ENCODE peak calls at places on chromosomes 11 and 22, in six cellular contexts. G is PC-3, R is GM23338, H is OCI-LY7, U is hepatocyte, W is MM.1S. Y is an unnamed sample.
A peak's percentile ranks its signal among the peaks of the same experiment; 100 is the strongest.

GRCh38 chr11:119888119-119888518 is 159.1 kb upstream of the NECTIN1 start:
- DNase-seq in G (no peak), R (no peak), H (no peak), U (no peak), W (no peak), Y (no peak)

GRCh38 chr11:127943763-127944162 is 643.6 kb downstream of the ETS1 start:
- DNase-seq in G (peak; percentile 40), R (no peak), H (no peak), U (no peak), W (no peak), Y (peak; percentile 49)

GRCh38 chr11:7672960-7673723 is at the start of gene CYB5R2:
- DNase-seq in G (no peak), R (peak; percentile 80), H (no peak), U (peak; percentile 86), W (no peak), Y (peak; percentile 78)

GRCh38 chr11:13962562-13963168 is at the start of gene SPON1:
- DNase-seq in G (no peak), R (peak; percentile 87), H (no peak), U (peak; percentile 84), W (no peak), Y (peak; percentile 53)

GRCh38 chr22:41517172-41518047 is 26.9 kb downstream of the POLR3H start:
- DNase-seq in G (peak; percentile 70), R (peak; percentile 83), H (no peak), U (peak; percentile 77), W (no peak), Y (peak; percentile 72)

GRCh38 chr11:115678942-115679341 is 174.7 kb upstream of the CADM1 start:
- DNase-seq in G (no peak), R (peak; percentile 79), H (no peak), U (peak; percentile 39), W (no peak), Y (no peak)

GRCh38 chr11:72709478-72710238 is 35.4 kb upstream of the PDE2A start:
- DNase-seq in G (no peak), R (no peak), H (no peak), U (no peak), W (no peak), Y (no peak)

GRCh38 chr11:400241-400729 is 6.3 kb downstream of the PKP3 start:
- DNase-seq in G (no peak), R (no peak), H (no peak), U (no peak), W (no peak), Y (peak; percentile 30)

GRCh38 chr22:38327805-38328204 is 10.6 kb upstream of the CSNK1E start:
- DNase-seq in G (peak; percentile 61), R (no peak), H (no peak), U (no peak), W (no peak), Y (peak; percentile 87)

GRCh38 chr11:78420796-78421209 is 3.2 kb upstream of the GAB2 start:
- DNase-seq in G (no peak), R (no peak), H (no peak), U (peak; percentile 47), W (peak; percentile 65), Y (peak; percentile 80)

GRCh38 chr11:96015911-96016565 is 92.1 kb upstream of the MTMR2 start:
- DNase-seq in G (no peak), R (peak; percentile 47), H (peak; percentile 7), U (no peak), W (peak; percentile 16), Y (no peak)

GRCh38 chr11:19793356-19793755 is 80.7 kb downstream of the NAV2 start:
- DNase-seq in G (no peak), R (no peak), H (no peak), U (no peak), W (no peak), Y (no peak)

GRCh38 chr11:3736816-3737215 is 60.5 kb downstream of the NUP98 start:
- DNase-seq in G (no peak), R (no peak), H (no peak), U (no peak), W (no peak), Y (peak; percentile 10)

GRCh38 chr22:19488285-19488684 is 8.6 kb downstream of the CDC45 start:
- DNase-seq in G (no peak), R (no peak), H (no peak), U (no peak), W (no peak), Y (no peak)

GRCh38 chr11:134639586-134640330 is 227.7 kb upstream of the B3GAT1 start:
- DNase-seq in G (no peak), R (no peak), H (no peak), U (peak; percentile 23), W (no peak), Y (no peak)

GRCh38 chr22:40928657-40929056 is 22.5 kb upstream of the RBX1 start:
- DNase-seq in G (no peak), R (no peak), H (no peak), U (no peak), W (no peak), Y (no peak)

GRCh38 chr11:122633219-122633829 is 22.2 kb upstream of the UBASH3B start:
- DNase-seq in G (peak; percentile 85), R (peak; percentile 73), H (peak; percentile 79), U (peak; percentile 62), W (peak; percentile 51), Y (peak; percentile 83)

GRCh38 chr11:64652586-64653387 is 61.8 kb downstream of the SLC22A12 start:
- DNase-seq in G (peak; percentile 93), R (peak; percentile 96), H (peak; percentile 73), U (peak; percentile 89), W (peak; percentile 39), Y (peak; percentile 75)

GRCh38 chr11:65625628-65626342 is 10.2 kb downstream of the PCNX3 start:
- DNase-seq in G (no peak), R (peak; percentile 75), H (peak; percentile 55), U (peak; percentile 47), W (no peak), Y (peak; percentile 65)

GRCh38 chr22:37210041-37210803 is 2.1 kb downstream of the SSTR3 start:
- DNase-seq in G (no peak), R (no peak), H (no peak), U (peak; percentile 45), W (no peak), Y (no peak)
- H3K9me2 ChIP-seq in G (no peaks in the 10 kb centered on the region), R (no peaks in the 10 kb centered on the region), H (no peaks in the 10 kb centered on the region), U (no peaks in the 10 kb centered on the region), W (no peaks in the 10 kb centered on the region), Y (no peaks in the 10 kb centered on the region)

GRCh38 chr11:24312464-24313238 is 184.2 kb upstream of the LUZP2 start:
- DNase-seq in G (no peak), R (no peak), H (no peak), U (no peak), W (peak; percentile 61), Y (peak; percentile 1)
- H3K9me2 ChIP-seq in G (no peaks in the 10 kb centered on the region), R (no peaks in the 10 kb centered on the region), H (no peaks in the 10 kb centered on the region), U (no peaks in the 10 kb centered on the region), W (no peaks in the 10 kb centered on the region), Y (no peaks in the 10 kb centered on the region)

GRCh38 chr22:42993651-42994275 is 21.2 kb downstream of the PACSIN2 start:
- DNase-seq in G (peak; percentile 64), R (no peak), H (no peak), U (no peak), W (no peak), Y (peak; percentile 82)

GRCh38 chr22:42994276-42994916 is 20.6 kb downstream of the PACSIN2 start:
- DNase-seq in G (no peak), R (no peak), H (no peak), U (no peak), W (no peak), Y (no peak)

GRCh38 chr22:42994917-42995562 is 19.9 kb downstream of the PACSIN2 start:
- DNase-seq in G (peak; percentile 94), R (no peak), H (peak; percentile 12), U (peak; percentile 87), W (no peak), Y (peak; percentile 95)

GRCh38 chr22:42997577-42997976 is 17.4 kb downstream of the PACSIN2 start:
- DNase-seq in G (no peak), R (no peak), H (no peak), U (no peak), W (no peak), Y (peak; percentile 54)

DNA sequence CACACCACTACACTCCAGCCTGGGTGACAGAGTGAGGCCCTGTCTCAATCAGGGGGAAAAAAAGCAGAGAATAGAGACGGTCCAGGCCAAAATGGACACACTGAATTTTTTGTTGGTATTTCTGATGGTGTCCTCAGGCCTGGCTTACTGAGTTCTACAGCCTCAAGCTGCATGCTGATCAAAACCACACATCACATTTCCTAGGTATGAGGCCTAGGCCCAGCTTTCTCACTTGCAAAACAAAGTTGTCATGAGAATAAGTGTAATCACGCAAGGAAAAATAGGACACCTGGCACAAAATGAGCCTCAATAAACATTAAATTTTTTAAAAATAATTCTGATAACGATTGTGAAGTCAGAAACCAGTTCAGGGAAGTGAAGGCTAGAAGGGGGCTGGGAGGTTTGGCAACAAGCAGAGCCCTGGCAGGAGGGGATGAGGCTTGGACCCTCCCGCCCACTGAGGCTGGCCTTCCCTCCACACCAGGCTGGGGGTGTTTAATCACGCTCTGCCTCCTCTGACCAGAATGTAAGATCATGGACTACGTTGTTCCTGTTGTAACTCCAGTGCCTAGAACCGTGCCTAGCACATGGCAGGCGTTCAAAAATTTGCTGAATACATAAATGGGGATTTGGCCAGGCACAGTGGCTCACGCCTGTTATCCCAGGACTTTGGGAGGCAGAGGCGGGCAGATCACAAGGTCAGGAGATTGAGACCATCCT is 18.1 kb downstream of the PACSIN2 start:
- DNase-seq in G (no peak), R (no peak), H (no peak), U (no peak), W (no peak), Y (peak; percentile 42)
- H3K9me2 ChIP-seq in G (no peaks in the 10 kb centered on the region), R (peaks cover 3% of the 10 kb centered on the region), H (no peaks in the 10 kb centered on the region), U (no peaks in the 10 kb centered on the region), W (no peaks in the 10 kb centered on the region), Y (no peaks in the 10 kb centered on the region)

GRCh38 chr11:117457835-117458234 is 130.2 kb downstream of the CEP164 start:
- DNase-seq in G (no peak), R (no peak), H (no peak), U (no peak), W (no peak), Y (no peak)
- H3K9me2 ChIP-seq in G (no peaks in the 10 kb centered on the region), R (no peaks in the 10 kb centered on the region), H (no peaks in the 10 kb centered on the region), U (no peaks in the 10 kb centered on the region), W (no peaks in the 10 kb centered on the region), Y (no peaks in the 10 kb centered on the region)

GRCh38 chr11:24866743-24867142 is 369.9 kb downstream of the LUZP2 start:
- DNase-seq in G (no peak), R (no peak), H (no peak), U (no peak), W (no peak), Y (no peak)
- H3K9me2 ChIP-seq in G (no peaks in the 10 kb centered on the region), R (no peaks in the 10 kb centered on the region), H (no peaks in the 10 kb centered on the region), U (no peaks in the 10 kb centered on the region), W (no peaks in the 10 kb centered on the region), Y (no peaks in the 10 kb centered on the region)

DNA sequence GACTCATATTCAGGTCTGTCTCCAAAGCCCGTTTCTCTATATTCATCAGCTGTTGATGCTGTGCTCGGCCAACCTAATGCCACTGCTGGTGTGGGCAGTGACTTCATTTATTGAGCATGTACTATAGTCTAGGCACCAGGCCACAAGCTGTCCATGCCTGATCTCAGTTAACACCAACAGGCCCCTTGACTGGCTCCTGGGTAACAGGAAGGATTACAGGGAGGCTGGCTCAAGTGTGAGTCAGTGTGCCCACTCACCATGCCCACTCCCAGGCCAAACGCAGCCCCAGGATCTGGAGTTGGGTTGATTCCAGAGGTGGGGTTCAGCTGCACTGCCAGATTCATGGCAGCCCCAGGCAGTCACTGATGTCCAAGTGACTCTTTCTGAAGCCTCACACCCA is 8.6 kb upstream of the CRYBB2 start:
- DNase-seq in G (no peak), R (no peak), H (no peak), U (no peak), W (no peak), Y (no peak)
- H3K9me2 ChIP-seq in G (no peaks in the 10 kb centered on the region), R (no peaks in the 10 kb centered on the region), H (no peaks in the 10 kb centered on the region), U (no peaks in the 10 kb centered on the region), W (no peaks in the 10 kb centered on the region), Y (no peaks in the 10 kb centered on the region)

GRCh38 chr22:29216873-29217666 is 11.4 kb downstream of the EMID1 start:
- DNase-seq in G (no peak), R (no peak), H (no peak), U (peak; percentile 46), W (no peak), Y (peak; percentile 47)
- H3K9me2 ChIP-seq in G (no peaks in the 10 kb centered on the region), R (no peaks in the 10 kb centered on the region), H (no peaks in the 10 kb centered on the region), U (no peaks in the 10 kb centered on the region), W (no peaks in the 10 kb centered on the region), Y (no peaks in the 10 kb centered on the region)